ENCODE peak calls at places on chromosomes 16 and 17, in seven cellular contexts. C is CD4-positive, alpha-beta T cell; P is stomach; N is bronchial epithelial cell; O is heart right ventricle; D is CD8-positive, alpha-beta T cell; S is aorta. R is an unnamed sample. For H3K27me3, the result is how much of the 10 kb centered on the place peaks cover.

GRCh38 chr16:50308237-50308965 is 42.0 kb downstream of the ADCY7 start:
- DNase-seq in C (no peak), O (no peak), S (peak), N (no peak), P (peak), D (no peak), R (no peak)

GRCh38 chr16:67164599-67165061 is at the start of gene HSF4:
- DNase-seq in S (peak), C (no peak), O (peak), D (no peak), P (peak), N (no peak), R (peak)

GRCh38 chr17:60916043-60916442 is 238.4 kb downstream of the BCAS3 start:
- DNase-seq in N (no peak), C (no peak), S (no peak), D (no peak), P (no peak), O (no peak), R (no peak)

GRCh38 chr17:73669771-73670170 is 25.5 kb upstream of the SDK2 start:
- DNase-seq in P (no peak), O (no peak), D (no peak), C (no peak), N (no peak), S (no peak), R (no peak)

GRCh38 chr17:77666881-77667395 is 291.6 kb upstream of the TNRC6C start:
- DNase-seq in P (no peak), O (no peak), N (no peak), C (peak), S (no peak), D (peak), R (peak)

GRCh38 chr17:62714016-62714777 is 86.7 kb downstream of the MRC2 start:
- DNase-seq in D (no peak), P (no peak), S (no peak), N (peak), O (no peak), C (no peak), R (no peak)

GRCh38 chr17:28151001-28151400 is 108.5 kb downstream of the NLK start:
- DNase-seq in P (no peak), O (no peak), N (no peak), S (no peak), C (no peak), D (no peak), R (no peak)

GRCh38 chr17:48335858-48336500 is 94.0 kb downstream of the SKAP1 start:
- DNase-seq in C (no peak), N (peak), O (no peak), S (no peak), P (no peak), D (no peak), R (peak)

GRCh38 chr16:46961373-46962353 is 11.8 kb downstream of the DNAJA2 start:
- DNase-seq in S (no peak), D (peak), N (no peak), C (no peak), P (no peak), O (no peak), R (peak)

GRCh38 chr16:68005786-68006286 is 6.6 kb upstream of the DPEP2 start:
- DNase-seq in C (peak), S (peak), D (peak), N (peak), P (peak), O (no peak), R (peak)

GRCh38 chr17:69761011-69761410 is 314.0 kb upstream of the KCNJ16 start:
- DNase-seq in N (peak), O (no peak), D (no peak), P (no peak), C (no peak), S (no peak), R (no peak)

GRCh38 chr16:79381552-79382042 is 218.9 kb downstream of the MAF start:
- DNase-seq in D (peak), N (no peak), S (no peak), P (no peak), O (no peak), C (no peak), R (peak)

GRCh38 chr16:77496934-77497333 is 62.1 kb upstream of the ADAMTS18 start:
- DNase-seq in S (no peak), D (no peak), P (no peak), C (no peak), N (no peak), O (no peak), R (no peak)

GRCh38 chr16:85126731-85127662 is 14.7 kb upstream of the CIBAR2 start:
- DNase-seq in N (peak), C (no peak), S (peak), D (peak), O (no peak), P (no peak), R (no peak)

GRCh38 chr17:1648582-1649115 is 1.0 kb downstream of the RILP start:
- DNase-seq in O (peak), S (peak), C (peak), P (peak), D (peak), N (peak), R (peak)

GRCh38 chr16:83336630-83337029 is 471.1 kb upstream of the HSBP1 start:
- DNase-seq in D (no peak), S (no peak), P (no peak), N (peak), C (no peak), O (no peak), R (no peak)

GRCh38 chr16:47787695-47788094 is 326.6 kb downstream of the PHKB start:
- DNase-seq in O (no peak), D (no peak), N (no peak), C (no peak), P (no peak), S (no peak), R (no peak)

GRCh38 chr16:50603206-50604064 is 55.2 kb downstream of the NKD1 start:
- DNase-seq in C (no peak), O (no peak), S (peak), P (no peak), D (peak), N (no peak), R (no peak)

GRCh38 chr16:53357208-53357586 is 77.1 kb upstream of the RBL2 start:
- DNase-seq in S (no peak), D (no peak), P (no peak), O (no peak), C (no peak), N (no peak), R (no peak)

GRCh38 chr17:8868529-8868951 is 1.1 kb upstream of the PIK3R6 start:
- DNase-seq in N (no peak), D (no peak), S (no peak), C (no peak), O (no peak), P (no peak), R (no peak)

GRCh38 chr17:61133853-61134252 is 265.8 kb upstream of the TBX2 start:
- DNase-seq in S (no peak), O (no peak), N (no peak), C (no peak), D (no peak), P (no peak), R (no peak)

GRCh38 chr17:69516911-69517310 is 102.4 kb downstream of the MAP2K6 start:
- DNase-seq in O (no peak), D (no peak), C (no peak), P (no peak), S (no peak), N (no peak), R (no peak)

GRCh38 chr16:1333854-1334719 is 642 bp downstream of the BAIAP3 start:
- DNase-seq in C (no peak), P (no peak), D (no peak), N (no peak), O (no peak), S (no peak), R (no peak)
- H3K27me3 ChIP-seq in C (under half), P (under half), D (under half), N (under half), O (half or more), S (under half), R (under half)

GRCh38 chr17:46950615-46950996 is 27.6 kb downstream of the GOSR2 start:
- DNase-seq in O (no peak), C (no peak), S (no peak), P (no peak), N (no peak), D (no peak), R (no peak)
- H3K27me3 ChIP-seq in O (under half), C (under half), S (under half), P (under half), N (under half), D (under half), R (under half)

GRCh38 chr17:82377924-82378740 is 6.6 kb downstream of the UTS2R start:
- DNase-seq in S (no peak), O (no peak), D (no peak), P (no peak), C (no peak), N (no peak), R (no peak)
- H3K27me3 ChIP-seq in S (under half), O (half or more), D (under half), P (under half), C (under half), N (under half), R (under half)

GRCh38 chr17:79597040-79597439 is 13.8 kb downstream of the RBFOX3 start:
- DNase-seq in D (peak), P (no peak), S (no peak), C (no peak), N (no peak), O (no peak), R (no peak)
- H3K27me3 ChIP-seq in D (under half), P (under half), S (under half), C (under half), N (under half), O (half or more), R (under half)

GRCh38 chr17:79033046-79033616 is 9.2 kb downstream of the C1QTNF1 start:
- DNase-seq in O (no peak), P (no peak), N (no peak), S (no peak), D (no peak), C (no peak), R (no peak)

GRCh38 chr17:79034931-79035485 is 11.0 kb downstream of the C1QTNF1 start:
- DNase-seq in P (no peak), O (no peak), S (no peak), N (no peak), C (no peak), D (no peak), R (no peak)

GRCh38 chr17:79029327-79030009 is 5.5 kb downstream of the C1QTNF1 start:
- DNase-seq in O (no peak), D (no peak), C (no peak), S (no peak), N (no peak), P (no peak), R (no peak)

GRCh38 chr17:79033741-79034501 is 10.0 kb downstream of the C1QTNF1 start:
- DNase-seq in N (no peak), D (no peak), O (peak), S (no peak), C (no peak), P (peak), R (no peak)

GRCh38 chr17:79031996-79032875 is 8.3 kb downstream of the C1QTNF1 start:
- DNase-seq in O (no peak), N (no peak), P (peak), D (no peak), C (no peak), S (no peak), R (no peak)
- H3K27me3 ChIP-seq in O (under half), N (under half), P (under half), D (under half), C (under half), S (under half), R (under half)

R was measured in CD4-positive, CD25-positive, alpha-beta regulatory T cell.